ENCODE peak calls at places on chromosomes 1 and 21, in six cellular contexts. G is BE2C; Y is HFF-Myc; E is AG04450; I is IMR-90; W is CD8-positive, alpha-beta T cell. C is an unnamed sample.

GRCh38 chr1:3284691-3285090 is 169.8 kb upstream of the ARHGEF16 start:
- DNase-seq in E (no peak), Y (no peak), W (no peak), G (no peak), I (no peak), C (no peak)

GRCh38 chr1:76713535-76713934 is 153.7 kb upstream of the ST6GALNAC5 start:
- DNase-seq in I (no peak), W (no peak), G (no peak), Y (no peak), E (no peak), C (no peak)

GRCh38 chr1:236159704-236160539 is 17.6 kb downstream of the GPR137B start:
- DNase-seq in E (no peak), G (no peak), Y (no peak), W (no peak), I (no peak), C (no peak)

GRCh38 chr1:91490501-91490900 is 10.2 kb upstream of the CDC7 start:
- DNase-seq in E (no peak), W (no peak), I (no peak), G (peak; percentile 23), Y (no peak), C (no peak)

GRCh38 chr21:45318146-45318555 is 30.5 kb upstream of the POFUT2 start:
- DNase-seq in I (no peak), E (no peak), W (no peak), Y (no peak), G (no peak), C (no peak)

GRCh38 chr1:53715478-53715877 is 23.5 kb downstream of the GLIS1 start:
- DNase-seq in W (no peak), I (peak; percentile 14), G (peak; percentile 57), Y (no peak), E (no peak), C (no peak)

GRCh38 chr21:41589131-41589530 is 81.2 kb upstream of the TMPRSS2 start:
- DNase-seq in Y (no peak), G (no peak), E (no peak), I (no peak), W (no peak), C (no peak)

GRCh38 chr1:81547912-81548303 is 252.8 kb upstream of the ADGRL2 start:
- DNase-seq in I (no peak), E (no peak), G (no peak), Y (no peak), W (no peak), C (no peak)

GRCh38 chr1:180580237-180580636 is 21.5 kb downstream of the OVAAL start:
- DNase-seq in G (peak; percentile 36), I (peak; percentile 25), Y (no peak), E (no peak), W (no peak), C (no peak)

GRCh38 chr1:53982034-53982761 is 35.8 kb downstream of the LDLRAD1 start:
- DNase-seq in G (no peak), I (peak; percentile 52), W (no peak), E (peak; percentile 10), Y (peak; percentile 35), C (no peak)

GRCh38 chr1:3821004-3821933 is 25.0 kb upstream of the LRRC47 start:
- DNase-seq in I (no peak), G (peak; percentile 79), W (no peak), E (no peak), Y (no peak), C (no peak)

GRCh38 chr1:108563808-108564207 is 3.9 kb downstream of the EEIG2 start:
- DNase-seq in G (no peak), E (no peak), Y (no peak), W (no peak), I (no peak), C (no peak)

GRCh38 chr1:119091618-119092017 is 48.8 kb downstream of the WARS2 start:
- DNase-seq in Y (no peak), E (no peak), I (no peak), G (no peak), W (no peak), C (no peak)

GRCh38 chr21:37939838-37940237 is 23.6 kb upstream of the KCNJ6 start:
- DNase-seq in E (no peak), I (no peak), W (no peak), G (no peak), Y (no peak), C (no peak)

GRCh38 chr1:224113918-224114786 is at the start of gene FBXO28:
- DNase-seq in E (peak; percentile 76), G (peak; percentile 96), I (peak; percentile 95), W (peak; percentile 96), Y (peak; percentile 85), C (peak; percentile 99)

GRCh38 chr1:205343431-205344009 is 13.2 kb downstream of the KLHDC8A start:
- DNase-seq in Y (no peak), I (no peak), E (no peak), G (peak; percentile 67), W (no peak), C (no peak)

GRCh38 chr21:42429856-42430255 is 26.2 kb downstream of the UBASH3A start:
- DNase-seq in E (no peak), G (no peak), W (no peak), Y (no peak), I (no peak), C (no peak)

GRCh38 chr1:239635276-239635675 is 248.9 kb downstream of the CHRM3 start:
- DNase-seq in G (no peak), E (no peak), W (no peak), Y (no peak), I (no peak), C (no peak)

GRCh38 chr1:92790867-92791266 is 6.0 kb upstream of the EVI5 start:
- DNase-seq in G (no peak), Y (no peak), W (no peak), I (no peak), E (no peak), C (no peak)

GRCh38 chr1:44808938-44809917 is 905 bp downstream of the BTBD19 start:
- DNase-seq in G (no peak), E (no peak), I (peak; percentile 82), W (peak; percentile 88), Y (no peak), C (no peak)

GRCh38 chr1:208303743-208304142 is 59.6 kb upstream of the PLXNA2 start:
- DNase-seq in G (no peak), W (no peak), I (no peak), E (no peak), Y (no peak), C (no peak)

GRCh38 chr1:117571496-117571895 is 34.4 kb upstream of the TENT5C start:
- DNase-seq in I (no peak), W (no peak), Y (no peak), E (no peak), G (no peak), C (no peak)

GRCh38 chr1:218165687-218166088 is 119.4 kb upstream of the RRP15 start:
- DNase-seq in I (no peak), Y (no peak), G (no peak), E (no peak), W (no peak), C (no peak)

DNA sequence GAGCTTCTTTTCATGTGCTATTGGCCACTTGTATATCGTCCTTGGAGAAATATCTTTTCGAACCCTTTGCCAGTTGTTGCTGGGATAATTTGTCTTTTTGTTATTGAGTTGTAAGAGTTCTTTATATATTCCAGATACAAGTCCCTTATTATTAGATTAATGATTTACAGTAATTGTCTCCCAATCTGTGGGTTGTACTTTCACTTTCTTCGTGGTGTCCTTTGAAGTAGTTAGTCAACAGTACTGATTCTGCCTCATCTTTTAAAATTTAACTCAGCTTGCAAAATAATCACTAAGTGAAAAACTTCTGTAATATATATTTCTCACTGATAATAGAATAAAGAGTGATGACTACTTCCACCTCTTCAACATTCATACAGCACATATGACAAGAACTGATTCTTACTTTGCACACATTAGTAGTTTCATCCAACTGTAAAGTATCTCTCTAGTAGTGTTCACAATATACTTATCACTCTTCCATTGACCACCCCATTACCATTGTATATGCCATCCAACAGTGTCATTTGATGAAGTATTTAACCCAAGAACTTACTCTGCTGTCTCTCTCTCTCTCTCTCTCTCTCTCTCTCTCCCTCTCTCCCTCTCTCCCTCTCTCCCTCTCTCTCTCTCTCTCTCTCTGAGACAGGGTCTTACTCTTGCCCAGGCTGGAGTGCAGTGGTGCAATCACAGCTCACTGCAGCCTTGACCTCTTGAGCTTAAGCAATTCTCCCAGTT is 104.2 kb upstream of the DMRTA2 start:
- DNase-seq in Y (no peak), I (no peak), W (no peak), G (no peak), E (no peak), C (no peak)
- H3K4me3 ChIP-seq in Y (no peak overlapping the region), I (no peak overlapping the region), W (no peak overlapping the region), G (no peak overlapping the region), E (no peak overlapping the region), C (no peak overlapping the region)

DNA sequence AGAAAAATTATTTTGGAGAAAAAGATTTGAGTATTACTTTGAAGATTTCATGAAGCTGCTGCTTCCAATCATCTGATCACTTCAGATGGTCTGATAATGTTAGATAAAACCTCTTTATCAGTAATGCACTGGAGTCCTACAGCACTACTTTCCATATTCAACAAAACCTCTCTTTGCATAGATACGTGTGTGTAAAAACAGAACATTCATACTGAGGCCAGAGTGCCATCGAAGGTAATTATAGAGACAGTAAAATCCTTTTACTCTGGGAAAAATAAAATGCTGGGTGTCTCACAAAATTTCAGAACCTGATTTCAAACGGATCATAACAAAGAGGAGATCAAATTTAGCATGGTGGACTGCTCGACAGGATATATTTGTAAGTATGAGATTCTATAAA is at the start of gene RGS13:
- DNase-seq in I (no peak), E (no peak), G (no peak), Y (no peak), W (no peak), C (no peak)
- TF ChIP-seq CTCF in I (no peak), E (no peak), G (no peak), Y (no peak), W (no peak), C (no peak)

DNA sequence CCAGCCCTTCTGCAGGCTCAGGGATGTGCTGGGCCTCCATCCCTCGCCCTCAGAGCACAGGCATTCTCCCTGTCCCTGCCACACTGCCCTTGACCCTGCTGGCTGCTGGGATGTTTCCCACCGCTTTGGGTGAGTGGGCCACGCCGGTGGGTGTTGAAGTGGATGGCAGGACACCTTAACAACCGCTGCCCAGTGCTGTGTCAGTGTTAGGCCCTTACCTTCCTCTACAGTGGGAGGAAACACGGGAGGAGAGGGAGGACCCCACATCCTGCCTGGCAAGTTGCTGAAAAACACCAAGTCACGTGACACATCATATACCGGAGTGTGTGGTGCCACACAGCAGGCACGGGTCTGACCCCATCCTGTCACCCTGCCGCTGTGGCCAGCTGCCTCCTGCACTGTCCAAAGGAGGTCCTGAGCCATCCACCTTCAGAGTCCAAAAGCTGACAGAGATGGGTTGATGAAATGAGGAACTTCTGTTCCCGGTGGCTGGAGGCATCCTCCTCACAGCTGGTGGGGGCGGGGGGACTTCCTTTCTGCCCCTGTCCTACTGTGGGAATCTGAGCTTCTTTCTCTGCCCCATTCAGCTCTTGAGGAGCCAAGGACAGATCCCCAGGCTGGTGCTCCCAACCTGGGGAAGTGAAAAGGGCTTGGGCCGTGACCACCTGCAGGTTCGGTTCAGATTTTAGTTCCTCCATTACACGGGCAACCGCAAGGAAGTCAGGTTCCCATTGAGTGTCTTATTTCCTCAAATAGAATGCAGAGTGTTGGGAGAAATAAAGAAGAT is 3.2 kb upstream of the THEMIS2 start:
- DNase-seq in G (no peak), I (no peak), Y (no peak), W (peak; percentile 79), E (no peak), C (no peak)
- H3K4me3 ChIP-seq in G (no peak overlapping the region), I (no peak overlapping the region), Y (no peak overlapping the region), W (peak overlapping the region; percentile 50), E (no peak overlapping the region), C (no peak overlapping the region)

DNA sequence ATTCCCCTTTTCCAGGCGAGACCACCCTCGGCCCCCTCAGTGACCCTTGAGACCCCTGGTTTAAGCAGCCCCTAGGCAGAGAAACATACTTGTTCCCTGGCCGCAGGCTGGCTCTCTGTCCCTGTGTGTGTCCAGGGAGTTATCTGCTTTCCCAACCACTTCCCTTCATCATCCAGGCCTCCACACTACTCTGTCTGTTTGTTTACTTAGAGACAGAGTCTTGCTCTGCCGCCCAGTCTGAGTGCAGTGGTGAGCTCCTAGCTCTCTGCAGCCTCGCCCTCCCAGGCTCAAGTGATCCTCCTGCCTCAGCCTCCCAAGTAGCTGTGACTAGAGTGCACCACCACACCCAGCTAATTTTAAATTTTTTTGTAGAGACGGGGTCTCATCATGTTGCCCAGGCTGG is 5.8 kb upstream of the VWA1 start:
- DNase-seq in G (no peak), Y (no peak), I (peak; percentile 27), W (no peak), E (no peak), C (no peak)
- TF ChIP-seq CTCF in G (no peak), Y (no peak), I (no peak), W (no peak), E (no peak), C (no peak)

C was measured in dorsolateral prefrontal cortex.